ENCODE peak calls at places on chromosomes 16 and 17, in seven cellular contexts. P is glutamatergic neuron, O is fibroblast of lung, Z is mesothelial cell of epicardium, W is lower lobe of right lung, M is astrocyte of the cerebellum, S is neural crest cell. V is an unnamed sample.

GRCh38 chr17:7343250-7343649 is 6.9 kb downstream of the ACAP1 start:
- DNase-seq in P (no peak), O (no peak), Z (no peak), W (no peak), M (no peak), S (no peak), V (no peak)

GRCh38 chr17:68709995-68710780 is 109.0 kb upstream of the FAM20A start:
- DNase-seq in P (no peak), O (peak), Z (no peak), W (no peak), M (no peak), S (no peak), V (no peak)

GRCh38 chr17:37386462-37386861 is 10.7 kb downstream of the C17orf78 start:
- DNase-seq in P (no peak), O (no peak), Z (no peak), W (no peak), M (no peak), S (no peak), V (no peak)

GRCh38 chr16:47643610-47644009 is 182.5 kb downstream of the PHKB start:
- DNase-seq in P (no peak), O (no peak), Z (no peak), W (no peak), M (peak), S (no peak), V (no peak)

GRCh38 chr16:49859139-49859947 is 3.4 kb upstream of the ZNF423 start:
- DNase-seq in P (peak), O (no peak), Z (no peak), W (no peak), M (no peak), S (no peak), V (no peak)

GRCh38 chr16:56614549-56614991 is 6.2 kb downstream of the MT2A start:
- DNase-seq in P (no peak), O (no peak), Z (no peak), W (no peak), M (peak), S (no peak), V (no peak)

GRCh38 chr17:50212121-50212843 is 10.9 kb upstream of the COL1A1 start:
- DNase-seq in P (no peak), O (peak), Z (no peak), W (no peak), M (no peak), S (no peak), V (no peak)

GRCh38 chr16:117381-118365 is 20.8 kb downstream of the NPRL3 start:
- DNase-seq in P (peak), O (peak), Z (peak), W (peak), M (no peak), S (peak), V (peak)

GRCh38 chr16:85652431-85653221 is 36.1 kb downstream of the GINS2 start:
- DNase-seq in P (peak), O (peak), Z (no peak), W (peak), M (no peak), S (peak), V (no peak)

DNA sequence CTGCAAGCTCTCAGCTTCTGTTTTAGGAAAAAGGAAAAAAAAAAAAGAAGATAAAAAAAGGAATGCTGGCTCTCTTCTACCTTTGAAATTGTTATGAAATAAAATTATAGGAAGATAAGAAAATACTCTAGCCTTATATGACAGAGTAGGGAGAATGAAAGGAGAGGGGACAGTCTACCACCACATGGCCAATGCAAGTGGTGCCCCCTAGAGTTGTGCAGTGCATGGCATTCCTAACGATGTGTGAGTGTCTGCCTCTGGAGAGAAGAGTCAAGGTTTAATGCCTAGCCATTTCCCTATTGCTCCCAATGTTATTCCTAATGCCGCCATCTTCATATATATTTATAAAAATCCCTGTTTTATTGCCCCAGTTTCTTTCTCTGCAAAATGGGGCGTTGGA is 216.3 kb downstream of the TMEM114 start:
- DNase-seq in P (no peak), O (no peak), Z (no peak), W (no peak), M (no peak), S (no peak), V (no peak)
- TF ChIP-seq CTCF in P (no peak), O (no peak), Z (no peak), W (no peak), M (no peak), S (peak), V (no peak)

GRCh38 chr17:60934723-60935122 is 257.1 kb downstream of the BCAS3 start:
- DNase-seq in P (no peak), O (no peak), Z (no peak), W (no peak), M (no peak), S (no peak), V (no peak)
- TF ChIP-seq CTCF in P (no peak), O (no peak), Z (no peak), W (no peak), M (no peak), S (no peak), V (no peak)

GRCh38 chr17:65261152-65261551 is 124.0 kb downstream of the RGS9 start:
- DNase-seq in P (no peak), O (no peak), Z (no peak), W (no peak), M (no peak), S (no peak), V (no peak)
- TF ChIP-seq CTCF in P (no peak), O (peak), Z (no peak), W (no peak), M (peak), S (peak), V (no peak)

GRCh38 chr17:39867084-39867890 is 715 bp upstream of the ZPBP2 start:
- DNase-seq in P (no peak), O (no peak), Z (no peak), W (no peak), M (no peak), S (no peak), V (peak)

GRCh38 chr17:39870776-39871175 is 2.8 kb downstream of the ZPBP2 start:
- DNase-seq in P (no peak), O (no peak), Z (no peak), W (no peak), M (no peak), S (no peak), V (no peak)

GRCh38 chr17:39868554-39868942 is 546 bp downstream of the ZPBP2 start:
- DNase-seq in P (no peak), O (no peak), Z (no peak), W (no peak), M (no peak), S (no peak), V (no peak)

GRCh38 chr17:39867891-39868553 is at the start of gene ZPBP2:
- DNase-seq in P (no peak), O (no peak), Z (no peak), W (no peak), M (no peak), S (no peak), V (no peak)

DNA sequence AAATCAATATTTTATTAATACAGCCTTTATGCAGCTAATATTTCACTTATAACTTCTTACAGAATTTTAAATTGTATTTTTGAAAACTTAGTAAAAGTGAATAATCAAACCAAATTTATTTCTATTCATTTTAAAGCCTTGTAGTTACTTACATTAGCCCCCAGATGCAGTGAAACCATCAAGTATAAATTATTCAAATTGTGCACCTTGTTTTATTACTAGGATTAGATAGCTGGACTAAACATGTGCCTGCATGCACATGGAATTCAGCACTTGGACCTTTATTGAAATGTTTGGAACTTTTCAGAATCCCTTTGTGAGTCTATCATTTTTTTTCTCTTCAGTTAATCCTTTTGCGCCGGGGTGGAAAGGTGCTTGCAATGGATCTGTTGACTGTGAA is 4.7 kb downstream of the ZPBP2 start:
- DNase-seq in P (no peak), O (peak), Z (no peak), W (no peak), M (no peak), S (no peak), V (no peak)
- TF ChIP-seq CTCF in P (peak), O (peak), Z (no peak), W (peak), M (no peak), S (no peak), V (no peak)

DNA sequence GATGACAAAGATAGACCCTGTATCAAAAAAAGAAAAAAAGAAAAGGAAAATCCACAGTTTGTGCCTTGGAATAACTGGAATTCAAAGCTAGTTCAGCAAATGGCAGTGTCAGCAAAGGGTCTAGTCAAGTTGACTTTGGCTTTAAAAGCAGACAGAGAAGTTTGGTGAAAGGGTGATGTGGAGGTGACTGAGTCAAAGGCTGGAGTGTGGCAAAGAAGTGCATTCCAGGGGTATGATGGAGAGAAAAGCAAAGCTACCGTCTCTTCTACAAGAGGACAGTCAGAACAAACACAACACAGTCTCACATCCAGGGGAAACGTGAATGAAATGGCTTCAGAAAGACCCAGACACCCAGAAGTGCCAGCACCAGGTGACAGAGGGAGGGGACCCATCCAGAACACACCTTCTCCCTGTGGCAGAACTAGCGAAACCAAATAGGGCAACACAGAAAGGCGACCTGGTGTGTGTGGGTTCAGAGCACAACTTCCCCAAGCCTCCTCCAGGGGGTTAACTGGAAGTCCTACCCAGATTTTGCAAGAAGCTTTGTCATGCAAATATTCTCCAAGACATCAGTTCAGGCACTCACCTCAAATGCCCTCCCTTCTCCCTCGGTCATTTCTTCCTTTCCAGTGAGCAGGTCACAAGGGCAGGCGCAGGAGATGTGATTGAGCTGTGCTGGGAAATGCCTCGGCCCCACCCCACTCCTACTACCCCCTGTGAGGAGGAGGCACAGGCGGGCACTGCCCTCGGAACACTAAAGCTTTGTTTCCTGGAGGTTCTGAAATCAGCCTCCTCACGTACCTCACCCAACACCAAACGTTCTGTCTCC is 481.9 kb downstream of the SOX9 start:
- DNase-seq in P (no peak), O (peak), Z (no peak), W (peak), M (no peak), S (no peak), V (no peak)
- TF ChIP-seq CTCF in P (no peak), O (peak), Z (no peak), W (no peak), M (peak), S (peak), V (no peak)

DNA sequence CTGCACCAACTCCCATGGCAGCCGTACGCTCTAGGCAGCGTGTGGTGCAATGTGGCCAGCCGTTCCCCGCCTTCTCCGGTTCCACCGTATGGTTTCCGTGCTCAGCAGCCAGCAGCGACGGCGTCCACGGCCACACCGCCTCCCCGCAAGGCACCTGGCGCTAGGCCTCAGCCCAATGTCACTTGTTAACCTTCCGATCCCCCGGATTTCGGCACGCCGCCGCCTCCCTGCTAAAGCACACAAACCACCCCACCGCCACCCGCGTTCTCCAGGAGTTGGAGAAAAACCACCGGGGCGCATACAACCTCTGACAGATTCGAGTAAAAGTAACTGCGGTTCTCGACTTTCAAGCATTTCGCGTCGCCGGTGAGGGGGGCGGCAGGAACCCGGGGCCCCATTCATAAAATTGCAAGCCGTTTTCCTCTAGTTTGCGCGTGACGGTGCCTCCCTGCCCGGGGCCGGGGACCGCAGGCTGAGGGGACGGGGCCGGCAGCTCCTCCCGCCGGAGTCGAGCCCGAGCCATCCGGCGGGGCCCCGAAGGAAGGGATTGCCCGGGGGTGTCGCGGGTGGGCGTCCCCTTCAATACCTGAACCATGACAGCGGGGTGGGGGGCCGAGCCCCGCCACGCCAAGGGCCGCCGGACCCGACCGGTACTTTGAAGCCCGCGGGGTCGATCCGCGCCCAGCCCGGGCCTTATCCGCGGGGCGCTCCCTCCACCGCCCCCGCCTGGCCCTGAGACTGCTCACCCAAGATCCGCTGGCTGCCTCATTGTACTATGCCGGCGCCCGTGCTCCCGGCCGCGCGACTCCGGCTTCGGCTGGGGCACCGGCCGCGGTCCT is at the start of gene TEX2:
- DNase-seq in P (peak), O (peak), Z (no peak), W (peak), M (no peak), S (peak), V (peak)
- TF ChIP-seq CTCF in P (no peak), O (no peak), Z (no peak), W (no peak), M (no peak), S (no peak), V (no peak)

DNA sequence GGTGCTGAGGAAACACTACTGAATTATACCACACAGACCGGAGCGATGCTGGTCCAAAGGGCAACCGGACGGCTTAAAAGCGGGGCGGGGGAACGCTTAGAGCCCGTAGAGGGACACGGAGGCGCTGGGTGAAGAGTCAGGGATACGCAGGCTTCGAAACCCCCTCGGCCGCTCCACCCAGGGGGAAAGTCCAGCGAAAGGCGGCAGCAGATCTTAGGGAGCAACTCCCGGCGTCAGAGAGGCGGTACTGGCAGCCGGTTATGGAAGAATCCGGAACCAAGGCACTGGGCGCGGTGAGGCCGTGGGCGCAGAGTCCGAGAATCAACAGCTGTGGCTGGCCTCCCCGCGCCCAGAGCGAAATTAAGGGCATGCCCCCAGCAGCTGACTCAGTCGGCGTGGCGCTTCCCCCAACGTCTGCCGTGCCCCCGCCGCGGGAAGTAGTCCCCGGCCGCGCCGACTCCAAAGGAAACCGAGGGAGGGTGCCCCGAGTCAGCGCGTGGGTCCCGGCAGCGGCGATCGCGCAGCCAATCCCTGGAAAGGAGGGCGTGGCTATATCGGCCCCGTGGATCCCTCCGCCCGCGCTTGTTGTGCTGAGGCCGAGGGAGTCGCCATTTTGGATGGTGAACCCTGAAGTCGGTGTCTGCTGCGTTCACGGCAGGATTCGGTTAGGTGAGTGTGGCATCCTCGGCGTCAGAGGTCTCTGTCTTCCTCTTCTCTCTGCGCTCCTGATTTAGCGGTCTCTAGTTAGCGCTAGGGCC is at the start of gene IST1:
- DNase-seq in P (peak), O (peak), Z (peak), W (peak), M (peak), S (peak), V (peak)
- TF ChIP-seq CTCF in P (no peak), O (no peak), Z (no peak), W (no peak), M (no peak), S (no peak), V (no peak)

GRCh38 chr17:74758846-74759163 is 10.4 kb downstream of the NHERF1 start:
- DNase-seq in P (no peak), O (no peak), Z (no peak), W (no peak), M (no peak), S (no peak), V (no peak)
- TF ChIP-seq CTCF in P (no peak), O (no peak), Z (no peak), W (no peak), M (no peak), S (no peak), V (no peak)

GRCh38 chr17:48375356-48375755 is 54.7 kb downstream of the SKAP1 start:
- DNase-seq in P (no peak), O (peak), Z (no peak), W (no peak), M (peak), S (no peak), V (no peak)

GRCh38 chr17:48373882-48374281 is 56.1 kb downstream of the SKAP1 start:
- DNase-seq in P (no peak), O (no peak), Z (no peak), W (no peak), M (no peak), S (no peak), V (no peak)

GRCh38 chr17:48373130-48373844 is 56.7 kb downstream of the SKAP1 start:
- DNase-seq in P (no peak), O (no peak), Z (no peak), W (no peak), M (no peak), S (no peak), V (no peak)

GRCh38 chr17:48376926-48377325 is 53.1 kb downstream of the SKAP1 start:
- DNase-seq in P (no peak), O (no peak), Z (no peak), W (no peak), M (no peak), S (no peak), V (no peak)

DNA sequence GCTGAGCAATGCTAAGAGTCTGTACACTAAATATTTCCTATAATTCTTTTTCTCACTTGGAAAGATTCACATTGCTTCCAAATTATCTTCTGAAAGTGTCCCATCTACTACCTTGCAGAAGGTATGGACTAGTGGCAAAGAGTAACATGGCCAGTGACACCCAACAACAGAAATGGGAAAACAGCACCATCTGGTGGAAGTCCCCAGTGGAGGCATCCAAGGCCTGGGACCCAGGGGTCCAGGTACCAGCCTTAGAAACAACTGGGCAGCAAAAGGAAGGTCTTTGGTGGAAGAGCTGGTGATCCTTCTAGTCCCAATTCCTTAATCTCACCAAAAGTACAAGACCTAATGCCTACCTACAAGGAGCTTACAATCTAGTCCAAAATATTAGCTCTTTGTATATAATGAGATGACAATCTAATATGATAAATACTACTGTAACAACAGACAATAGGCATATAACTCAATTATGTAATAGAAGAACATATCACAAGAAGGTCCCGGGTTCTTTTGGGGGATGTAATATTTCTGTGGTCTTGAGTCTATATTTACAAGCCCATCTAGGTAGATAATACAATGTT is 55.3 kb downstream of the SKAP1 start:
- DNase-seq in P (peak), O (no peak), Z (no peak), W (no peak), M (no peak), S (no peak), V (peak)
- TF ChIP-seq CTCF in P (peak), O (peak), Z (no peak), W (peak), M (peak), S (peak), V (peak)